ENCODE peak calls at places on chromosomes 4 and X, in seven cellular contexts. H is Karpas-422, L is hepatocyte, J is neural progenitor cell, E is endothelial cell of umbilical vein, V is bronchial epithelial cell, K is fibroblast of lung. P is an unnamed sample. For H3K36me3, the result is how much of the 10 kb centered on the place peaks cover.

GRCh38 chr4:32826169-32826568 is 2106.0 kb downstream of the PCDH7 start:
- DNase-seq in J (peak), E (no peak), H (peak), L (no peak), K (no peak), V (no peak), P (no peak)

GRCh38 chrX:1006156-1006730 is 206.2 kb downstream of the CRLF2 start:
- DNase-seq in L (no peak), J (no peak), H (no peak), V (no peak), E (no peak), K (no peak), P (no peak)

GRCh38 chr4:42282081-42282901 is 115.0 kb upstream of the SHISA3 start:
- DNase-seq in V (peak), E (peak), K (peak), J (peak), H (peak), L (peak), P (peak)

GRCh38 chrX:110201799-110202198 is 116.1 kb downstream of the AMMECR1 start:
- DNase-seq in H (no peak), K (no peak), V (peak), J (no peak), L (no peak), E (no peak), P (no peak)

GRCh38 chr4:3420606-3420955 is 21.2 kb upstream of the HGFAC start:
- DNase-seq in J (no peak), E (no peak), L (no peak), K (no peak), H (no peak), V (no peak), P (no peak)

GRCh38 chr4:21593268-21594002 is 355.1 kb downstream of the KCNIP4 start:
- DNase-seq in K (peak), H (no peak), J (no peak), E (no peak), L (peak), V (no peak), P (no peak)

GRCh38 chr4:166432842-166433241 is 559.8 kb downstream of the TLL1 start:
- DNase-seq in K (no peak), H (no peak), L (no peak), J (no peak), E (no peak), V (peak), P (no peak)

GRCh38 chr4:1010522-1011021 is 854 bp upstream of the FGFRL1 start:
- DNase-seq in V (peak), J (peak), E (peak), L (peak), K (peak), H (no peak), P (peak)

GRCh38 chr4:85932371-85933305 is 427.2 kb downstream of the MAPK10 start:
- DNase-seq in K (peak), H (no peak), J (peak), E (peak), L (no peak), V (peak), P (peak)

GRCh38 chr4:10115271-10115656 is 1.3 kb downstream of the WDR1 start:
- DNase-seq in E (peak), V (peak), H (no peak), K (peak), J (no peak), L (peak), P (no peak)
- H3K36me3 ChIP-seq in E (under half), V (under half), H (under half), K (under half), J (under half), L (under half), P (under half)

GRCh38 chrX:24763989-24764388 is 70.3 kb downstream of the POLA1 start:
- DNase-seq in J (no peak), H (no peak), L (no peak), E (no peak), V (no peak), K (no peak), P (no peak)

GRCh38 chrX:24761306-24761705 is 67.6 kb downstream of the POLA1 start:
- DNase-seq in L (no peak), E (no peak), K (peak), J (no peak), V (no peak), H (no peak), P (no peak)

GRCh38 chrX:24759786-24760185 is 66.1 kb downstream of the POLA1 start:
- DNase-seq in E (no peak), K (no peak), J (no peak), V (no peak), L (no peak), H (no peak), P (no peak)

DNA sequence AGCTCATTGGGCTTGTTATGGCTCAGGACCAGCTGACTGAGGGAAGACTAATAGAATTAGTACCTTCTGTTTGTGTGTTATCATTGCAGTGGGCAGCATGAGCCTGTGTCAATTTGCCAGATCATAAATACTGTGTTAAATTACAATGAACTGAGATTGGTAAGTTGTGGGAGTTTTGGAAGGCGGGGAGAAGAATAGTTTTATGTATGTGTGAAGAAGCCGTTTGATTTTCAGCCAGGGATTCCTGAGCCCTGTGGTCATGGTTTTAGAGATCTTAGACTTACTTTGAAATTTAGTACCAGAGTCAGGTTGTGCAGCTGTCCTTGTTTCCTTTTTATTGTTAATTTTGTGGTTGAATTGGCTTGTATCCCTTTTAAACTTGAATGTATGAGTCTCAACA is 66.9 kb downstream of the POLA1 start:
- DNase-seq in J (no peak), K (peak), H (no peak), L (no peak), V (no peak), E (no peak), P (peak)
- H3K36me3 ChIP-seq in J (under half), K (under half), H (under half), L (under half), V (under half), E (under half), P (under half)

DNA sequence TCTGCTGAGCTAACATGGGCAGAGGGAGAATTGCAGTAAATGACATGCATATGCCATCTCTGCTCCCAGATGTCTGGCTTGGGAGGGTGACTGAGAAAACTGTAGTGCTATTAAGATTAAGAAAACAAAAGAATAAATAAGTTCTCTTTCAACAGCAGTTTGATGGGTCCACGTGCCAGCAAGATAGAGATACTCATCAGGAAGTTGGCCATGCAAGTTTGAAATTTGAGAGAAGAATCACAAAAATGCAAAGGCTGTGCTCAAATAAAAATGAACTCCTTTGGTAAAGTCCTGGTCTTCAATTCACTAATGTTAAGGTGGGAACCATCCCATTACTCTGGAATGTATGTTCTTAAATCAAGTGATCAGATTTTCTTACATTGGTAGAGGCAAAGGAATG is 7.1 kb downstream of the NFXL1 start:
- DNase-seq in L (no peak), V (no peak), H (no peak), J (no peak), K (peak), E (no peak), P (no peak)
- H3K36me3 ChIP-seq in L (under half), V (under half), H (half or more), J (under half), K (under half), E (under half), P (half or more)

DNA sequence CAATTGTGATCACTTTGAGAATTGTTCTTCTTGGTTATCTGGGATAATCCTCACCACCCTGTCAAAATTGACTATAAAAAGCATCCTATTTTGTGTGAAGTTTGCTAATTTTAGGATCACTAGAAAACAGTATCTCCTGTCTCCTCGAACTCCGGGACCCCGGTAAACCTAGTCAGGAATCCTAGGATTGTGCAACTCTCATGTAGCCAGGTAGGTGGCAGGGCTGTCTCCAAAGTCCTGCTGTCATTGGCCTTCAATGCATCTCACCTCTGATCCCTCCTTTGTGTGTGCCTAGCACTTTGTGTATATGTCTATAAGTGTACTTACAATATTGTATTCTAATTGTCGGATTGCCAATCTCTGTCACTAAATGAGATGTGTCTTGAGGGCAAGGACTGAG is 1564.8 kb downstream of the RPA4 start:
- DNase-seq in H (peak), V (no peak), J (no peak), E (no peak), L (no peak), K (no peak), P (no peak)
- H3K36me3 ChIP-seq in H (under half), V (under half), J (under half), E (under half), L (under half), K (under half), P (under half)

GRCh38 chr4:7006411-7006810 is 36.8 kb upstream of the TADA2B start:
- DNase-seq in L (no peak), J (no peak), H (no peak), E (no peak), V (no peak), K (no peak), P (no peak)
- H3K36me3 ChIP-seq in L (under half), J (under half), H (under half), E (under half), V (under half), K (under half), P (under half)

GRCh38 chr4:10111067-10111801 is 5.4 kb downstream of the WDR1 start:
- DNase-seq in K (no peak), H (no peak), V (no peak), J (no peak), L (no peak), E (no peak), P (no peak)
- H3K36me3 ChIP-seq in K (half or more), H (under half), V (under half), J (under half), L (under half), E (under half), P (half or more)

GRCh38 chrX:9569875-9570274 is 105.0 kb downstream of the TBL1X start:
- DNase-seq in V (no peak), J (no peak), H (no peak), K (peak), E (no peak), L (no peak), P (no peak)

GRCh38 chrX:9561199-9561598 is 96.3 kb downstream of the TBL1X start:
- DNase-seq in V (no peak), L (no peak), H (no peak), K (no peak), J (no peak), E (no peak), P (no peak)

GRCh38 chrX:9560219-9560618 is 95.4 kb downstream of the TBL1X start:
- DNase-seq in V (no peak), H (no peak), E (no peak), L (no peak), K (no peak), J (no peak), P (no peak)

GRCh38 chrX:9562851-9563250 is 98.0 kb downstream of the TBL1X start:
- DNase-seq in E (no peak), H (no peak), L (peak), J (no peak), K (peak), V (peak), P (peak)

DNA sequence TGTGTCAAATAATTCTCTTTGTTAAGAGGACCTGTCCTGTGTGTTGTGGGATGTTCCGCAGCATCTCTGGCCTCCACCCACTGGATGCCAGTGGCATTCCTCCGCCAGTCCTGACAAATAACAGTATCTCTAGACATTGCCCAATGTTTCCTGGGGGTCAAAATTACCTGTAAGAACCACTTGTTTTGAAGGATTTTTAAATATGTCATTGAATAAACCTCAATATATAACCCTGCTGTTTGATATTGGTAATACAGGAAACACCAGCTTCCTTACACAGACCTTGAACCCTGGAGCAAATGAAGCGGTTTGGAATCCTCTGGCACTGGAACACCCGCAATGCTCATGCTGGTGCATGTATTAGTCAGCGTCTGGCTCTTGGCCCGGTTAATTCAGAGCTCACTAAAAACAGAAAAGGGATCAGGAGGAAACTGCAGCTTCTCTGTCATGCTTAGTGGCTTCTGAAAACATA is 101.3 kb downstream of the TBL1X start:
- DNase-seq in J (no peak), H (no peak), L (peak), E (peak), V (peak), K (peak), P (peak)
- H3K36me3 ChIP-seq in J (under half), H (under half), L (under half), E (under half), V (under half), K (under half), P (under half)

DNA sequence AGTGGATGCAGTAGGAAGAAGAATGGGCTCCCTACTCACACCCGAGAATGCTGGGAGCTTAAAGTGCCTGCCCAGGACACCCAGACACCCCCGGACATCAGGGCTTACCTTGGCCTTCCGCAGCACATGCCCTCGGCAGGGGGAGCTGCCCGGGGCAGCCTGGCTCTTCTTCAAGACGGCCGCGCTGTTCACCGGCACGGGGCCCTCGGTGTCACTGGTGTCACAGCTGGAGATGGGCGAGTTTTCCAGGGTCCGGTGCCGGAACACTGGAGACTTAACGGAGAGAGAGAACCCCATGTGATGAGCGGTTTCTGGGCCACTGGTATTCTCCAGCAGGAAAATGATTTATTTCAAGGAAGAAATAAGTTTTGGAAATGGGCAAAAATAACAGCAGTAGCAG is 170.9 kb downstream of the AFAP1 start:
- DNase-seq in E (no peak), V (no peak), L (no peak), J (no peak), K (no peak), H (no peak), P (no peak)
- H3K36me3 ChIP-seq in E (half or more), V (under half), L (under half), J (under half), K (under half), H (under half), P (under half)

DNA sequence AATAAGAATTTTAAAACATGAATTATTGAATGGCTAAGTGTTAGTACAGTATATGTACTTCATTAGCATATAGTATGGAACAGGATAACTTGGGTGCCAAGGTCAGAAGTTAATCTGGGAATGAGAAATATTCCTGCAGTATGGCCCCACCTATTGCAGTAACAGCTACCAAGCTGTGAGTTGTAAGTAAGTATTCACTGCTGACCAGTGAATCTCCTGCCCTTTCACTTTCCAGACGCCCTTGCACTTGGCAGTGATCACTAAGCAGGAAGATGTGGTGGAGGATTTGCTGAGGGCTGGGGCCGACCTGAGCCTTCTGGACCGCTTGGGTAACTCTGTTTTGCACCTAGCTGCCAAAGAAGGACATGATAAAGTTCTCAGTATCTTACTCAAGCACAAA is 105.1 kb downstream of the NFKB1 start:
- DNase-seq in V (no peak), K (no peak), J (no peak), L (no peak), H (no peak), E (no peak), P (no peak)
- H3K36me3 ChIP-seq in V (under half), K (under half), J (under half), L (under half), H (under half), E (under half), P (under half)

P was measured in cardiac muscle cell.